ENCODE peak calls at places on chromosomes 12 and 14, in five cellular contexts. One of them, this sample, is unnamed.

GRCh38 chr12:61860439-61860838 is 399.8 kb upstream of the USP15 start:
- DNase-seq in left ventricle myocardium inferior: no peak
- DNase-seq in iris pigment epithelial cell: no peak
- DNase-seq in activated naive CD4-positive, alpha-beta T cell treated with anti-CD3 and anti-CD28 coated beads for 36 hours: no peak
- DNase-seq in EH: no peak
- DNase-seq in this sample: no peak

GRCh38 chr12:120539303-120539702 is 5.1 kb downstream of the RNF10 start:
- DNase-seq in EH: peak
- DNase-seq in activated naive CD4-positive, alpha-beta T cell treated with anti-CD3 and anti-CD28 coated beads for 36 hours: peak
- DNase-seq in left ventricle myocardium inferior: no peak
- DNase-seq in iris pigment epithelial cell: peak
- DNase-seq in this sample: peak

GRCh38 chr14:58533417-58533816 is 104.3 kb upstream of the DACT1 start:
- DNase-seq in left ventricle myocardium inferior: no peak
- DNase-seq in iris pigment epithelial cell: no peak
- DNase-seq in EH: no peak
- DNase-seq in activated naive CD4-positive, alpha-beta T cell treated with anti-CD3 and anti-CD28 coated beads for 36 hours: no peak
- DNase-seq in this sample: peak

GRCh38 chr12:93002278-93003054 is 73.4 kb upstream of the EEA1 start:
- DNase-seq in iris pigment epithelial cell: peak
- DNase-seq in left ventricle myocardium inferior: no peak
- DNase-seq in activated naive CD4-positive, alpha-beta T cell treated with anti-CD3 and anti-CD28 coated beads for 36 hours: no peak
- DNase-seq in EH: peak
- DNase-seq in this sample: peak

GRCh38 chr12:8697120-8697475 is 693 bp upstream of the RIMKLB start:
- DNase-seq in EH: peak
- DNase-seq in activated naive CD4-positive, alpha-beta T cell treated with anti-CD3 and anti-CD28 coated beads for 36 hours: no peak
- DNase-seq in left ventricle myocardium inferior: no peak
- DNase-seq in iris pigment epithelial cell: peak
- DNase-seq in this sample: peak

GRCh38 chr12:106276032-106276728 is 26.4 kb upstream of the TCP11L2 start:
- DNase-seq in left ventricle myocardium inferior: no peak
- DNase-seq in iris pigment epithelial cell: no peak
- DNase-seq in EH: no peak
- DNase-seq in activated naive CD4-positive, alpha-beta T cell treated with anti-CD3 and anti-CD28 coated beads for 36 hours: no peak
- DNase-seq in this sample: no peak

GRCh38 chr12:56687225-56688128 is 607 bp downstream of the PTGES3 start:
- DNase-seq in EH: peak
- DNase-seq in left ventricle myocardium inferior: peak
- DNase-seq in activated naive CD4-positive, alpha-beta T cell treated with anti-CD3 and anti-CD28 coated beads for 36 hours: peak
- DNase-seq in iris pigment epithelial cell: peak
- DNase-seq in this sample: peak

GRCh38 chr14:35400707-35401421 is 3.7 kb downstream of the NFKBIA start:
- DNase-seq in left ventricle myocardium inferior: no peak
- DNase-seq in EH: no peak
- DNase-seq in iris pigment epithelial cell: no peak
- DNase-seq in activated naive CD4-positive, alpha-beta T cell treated with anti-CD3 and anti-CD28 coated beads for 36 hours: peak
- DNase-seq in this sample: peak

GRCh38 chr14:92649934-92650545 is 98.4 kb downstream of the LGMN start:
- DNase-seq in activated naive CD4-positive, alpha-beta T cell treated with anti-CD3 and anti-CD28 coated beads for 36 hours: no peak
- DNase-seq in left ventricle myocardium inferior: peak
- DNase-seq in EH: peak
- DNase-seq in iris pigment epithelial cell: peak
- DNase-seq in this sample: peak

GRCh38 chr12:3604750-3605638 is 114.0 kb downstream of the PRMT8 start:
- DNase-seq in activated naive CD4-positive, alpha-beta T cell treated with anti-CD3 and anti-CD28 coated beads for 36 hours: no peak
- DNase-seq in iris pigment epithelial cell: peak
- DNase-seq in EH: peak
- DNase-seq in left ventricle myocardium inferior: peak
- DNase-seq in this sample: peak

GRCh38 chr12:65907465-65907864 is 83.2 kb downstream of the HMGA2 start:
- DNase-seq in iris pigment epithelial cell: no peak
- DNase-seq in EH: no peak
- DNase-seq in activated naive CD4-positive, alpha-beta T cell treated with anti-CD3 and anti-CD28 coated beads for 36 hours: no peak
- DNase-seq in left ventricle myocardium inferior: no peak
- DNase-seq in this sample: no peak

GRCh38 chr12:104220931-104221330 is 5.4 kb downstream of the TXNRD1 start:
- DNase-seq in left ventricle myocardium inferior: no peak
- DNase-seq in iris pigment epithelial cell: no peak
- DNase-seq in EH: no peak
- DNase-seq in activated naive CD4-positive, alpha-beta T cell treated with anti-CD3 and anti-CD28 coated beads for 36 hours: peak
- DNase-seq in this sample: no peak

GRCh38 chr14:50103558-50103957 is 12.8 kb downstream of the VCPKMT start:
- DNase-seq in EH: no peak
- DNase-seq in left ventricle myocardium inferior: no peak
- DNase-seq in iris pigment epithelial cell: peak
- DNase-seq in activated naive CD4-positive, alpha-beta T cell treated with anti-CD3 and anti-CD28 coated beads for 36 hours: no peak
- DNase-seq in this sample: no peak

GRCh38 chr14:78697341-78697740 is 527.2 kb downstream of the NRXN3 start:
- DNase-seq in activated naive CD4-positive, alpha-beta T cell treated with anti-CD3 and anti-CD28 coated beads for 36 hours: no peak
- DNase-seq in left ventricle myocardium inferior: no peak
- DNase-seq in iris pigment epithelial cell: peak
- DNase-seq in EH: peak
- DNase-seq in this sample: peak

GRCh38 chr14:68336165-68336564 is 456.7 kb downstream of the ZFP36L1 start:
- DNase-seq in activated naive CD4-positive, alpha-beta T cell treated with anti-CD3 and anti-CD28 coated beads for 36 hours: no peak
- DNase-seq in EH: no peak
- DNase-seq in left ventricle myocardium inferior: no peak
- DNase-seq in iris pigment epithelial cell: no peak
- DNase-seq in this sample: no peak

GRCh38 chr14:58276208-58276607 is 22.1 kb upstream of the ARID4A start:
- DNase-seq in left ventricle myocardium inferior: no peak
- DNase-seq in EH: no peak
- DNase-seq in activated naive CD4-positive, alpha-beta T cell treated with anti-CD3 and anti-CD28 coated beads for 36 hours: peak
- DNase-seq in iris pigment epithelial cell: no peak
- DNase-seq in this sample: no peak

This sample was measured in cardiac fibroblast.